ENCODE peak calls at places on chromosomes 1 and 21, in four cellular contexts. J is WTC11, R is NCI-H510A treated with DMSO at 0.1 percent for 48 hours, B is testis. A is an unnamed sample.

GRCh38 chr1:206693029-206693428 is 8.3 kb downstream of the MAPKAPK2 start:
- DNase-seq in J (no peak), R (no peak), B (peak; percentile 85), A (no peak)

GRCh38 chr1:25692560-25692959 is 76.0 kb downstream of the MAN1C1 start:
- DNase-seq in J (peak; percentile 74), R (no peak), B (no peak), A (no peak)

GRCh38 chr1:159860456-159860855 is 2.0 kb downstream of the VSIG8 start:
- DNase-seq in J (no peak), R (no peak), B (no peak), A (no peak)

GRCh38 chr1:15249032-15249601 is 2.1 kb downstream of the FHAD1 start:
- DNase-seq in J (no peak), R (no peak), B (no peak), A (peak; percentile 92)

GRCh38 chr21:26754853-26755252 is 90.4 kb downstream of the ADAMTS1 start:
- DNase-seq in J (no peak), R (no peak), B (no peak), A (no peak)

GRCh38 chr1:19648689-19649088 is 4.6 kb downstream of the NBL1 start:
- DNase-seq in J (peak; percentile 84), R (no peak), B (peak; percentile 38), A (no peak)

GRCh38 chr21:38306407-38306806 is 49.6 kb downstream of the KCNJ15 start:
- DNase-seq in J (no peak), R (no peak), B (no peak), A (no peak)

GRCh38 chr1:37945743-37946702 is 830 bp downstream of the INPP5B start:
- DNase-seq in J (no peak), R (no peak), B (peak; percentile 61), A (no peak)

GRCh38 chr1:29052100-29052499 is 71.6 kb downstream of the TMEM200B start:
- DNase-seq in J (no peak), R (no peak), B (no peak), A (no peak)

GRCh38 chr1:177490240-177490639 is 319.5 kb downstream of the BRINP2 start:
- DNase-seq in J (no peak), R (no peak), B (no peak), A (no peak)

GRCh38 chr1:7435276-7436055 is 335.6 kb upstream of the VAMP3 start:
- DNase-seq in J (no peak), R (no peak), B (no peak), A (no peak)

GRCh38 chr1:34829250-34829649 is 30.3 kb downstream of the SMIM12 start:
- DNase-seq in J (no peak), R (no peak), B (no peak), A (no peak)

GRCh38 chr1:182601926-182602325 is 2.3 kb downstream of the RGS16 start:
- DNase-seq in J (no peak), R (no peak), B (no peak), A (no peak)

A was measured in Jurkat, Clone E6-1.